ENCODE peak calls at places on chromosomes 11 and 22, in five cellular contexts. One of them, this sample, is unnamed.

GRCh38 chr22:45208993-45209838 is 31.5 kb downstream of the KIAA0930 start:
- DNase-seq in retinal pigment epithelial cell: no peak
- DNase-seq in cardiac fibroblast: peak
- DNase-seq in HCT116: no peak
- DNase-seq in foreskin fibroblast: peak
- DNase-seq in this sample: peak

GRCh38 chr11:69442012-69442806 is 39.3 kb upstream of the LINC01488 start:
- DNase-seq in retinal pigment epithelial cell: no peak
- DNase-seq in cardiac fibroblast: peak
- DNase-seq in HCT116: no peak
- DNase-seq in foreskin fibroblast: no peak
- DNase-seq in this sample: no peak

GRCh38 chr22:45878051-45878764 is 98.8 kb downstream of the WNT7B start:
- DNase-seq in retinal pigment epithelial cell: peak
- DNase-seq in cardiac fibroblast: no peak
- DNase-seq in HCT116: no peak
- DNase-seq in foreskin fibroblast: no peak
- DNase-seq in this sample: no peak

GRCh38 chr11:75279273-75279672 is 38.7 kb downstream of the TPBGL start:
- DNase-seq in retinal pigment epithelial cell: no peak
- DNase-seq in cardiac fibroblast: no peak
- DNase-seq in HCT116: no peak
- DNase-seq in foreskin fibroblast: no peak
- DNase-seq in this sample: no peak

GRCh38 chr22:30893434-30894370 is 74.9 kb downstream of the MORC2 start:
- DNase-seq in retinal pigment epithelial cell: no peak
- DNase-seq in cardiac fibroblast: no peak
- DNase-seq in HCT116: no peak
- DNase-seq in foreskin fibroblast: no peak
- DNase-seq in this sample: no peak

GRCh38 chr22:24230911-24231656 is 13.8 kb downstream of the GGT5 start:
- DNase-seq in retinal pigment epithelial cell: no peak
- DNase-seq in cardiac fibroblast: peak
- DNase-seq in HCT116: no peak
- DNase-seq in foreskin fibroblast: no peak
- DNase-seq in this sample: no peak

GRCh38 chr22:46738961-46739870 is 1.2 kb upstream of the CERK start:
- DNase-seq in retinal pigment epithelial cell: peak
- DNase-seq in cardiac fibroblast: peak
- DNase-seq in HCT116: peak
- DNase-seq in foreskin fibroblast: peak
- DNase-seq in this sample: no peak

GRCh38 chr11:3755151-3755550 is 42.2 kb downstream of the NUP98 start:
- DNase-seq in retinal pigment epithelial cell: no peak
- DNase-seq in cardiac fibroblast: no peak
- DNase-seq in HCT116: no peak
- DNase-seq in foreskin fibroblast: no peak
- DNase-seq in this sample: no peak

GRCh38 chr11:68345776-68346728 is 33.7 kb downstream of the LRP5 start:
- DNase-seq in retinal pigment epithelial cell: no peak
- DNase-seq in cardiac fibroblast: no peak
- DNase-seq in HCT116: no peak
- DNase-seq in foreskin fibroblast: no peak
- DNase-seq in this sample: no peak

GRCh38 chr11:2305862-2306823 is 4.3 kb downstream of the TSPAN32 start:
- DNase-seq in retinal pigment epithelial cell: no peak
- DNase-seq in cardiac fibroblast: peak
- DNase-seq in HCT116: no peak
- DNase-seq in foreskin fibroblast: peak
- DNase-seq in this sample: peak

GRCh38 chr11:123302751-123303195 is 107.7 kb upstream of the CLMP start:
- DNase-seq in retinal pigment epithelial cell: peak
- DNase-seq in cardiac fibroblast: peak
- DNase-seq in HCT116: no peak
- DNase-seq in foreskin fibroblast: peak
- DNase-seq in this sample: peak

GRCh38 chr11:35622070-35622469 is 3.8 kb downstream of the FJX1 start:
- DNase-seq in retinal pigment epithelial cell: peak
- DNase-seq in cardiac fibroblast: peak
- DNase-seq in HCT116: no peak
- DNase-seq in foreskin fibroblast: peak
- DNase-seq in this sample: no peak

GRCh38 chr11:66002648-66003225 is 434 bp downstream of the BANF1 start:
- DNase-seq in retinal pigment epithelial cell: no peak
- DNase-seq in cardiac fibroblast: peak
- DNase-seq in HCT116: no peak
- DNase-seq in foreskin fibroblast: peak
- DNase-seq in this sample: no peak
- TF ChIP-seq CTCF in retinal pigment epithelial cell: peak
- TF ChIP-seq CTCF in cardiac fibroblast: peak
- TF ChIP-seq CTCF in HCT116: peak
- TF ChIP-seq CTCF in foreskin fibroblast: no peak
- TF ChIP-seq CTCF in this sample: no peak

GRCh38 chr11:63210111-63210510 is 33.3 kb downstream of the SLC22A25 start:
- DNase-seq in retinal pigment epithelial cell: no peak
- DNase-seq in cardiac fibroblast: no peak
- DNase-seq in HCT116: no peak
- DNase-seq in foreskin fibroblast: no peak
- DNase-seq in this sample: no peak

DNA sequence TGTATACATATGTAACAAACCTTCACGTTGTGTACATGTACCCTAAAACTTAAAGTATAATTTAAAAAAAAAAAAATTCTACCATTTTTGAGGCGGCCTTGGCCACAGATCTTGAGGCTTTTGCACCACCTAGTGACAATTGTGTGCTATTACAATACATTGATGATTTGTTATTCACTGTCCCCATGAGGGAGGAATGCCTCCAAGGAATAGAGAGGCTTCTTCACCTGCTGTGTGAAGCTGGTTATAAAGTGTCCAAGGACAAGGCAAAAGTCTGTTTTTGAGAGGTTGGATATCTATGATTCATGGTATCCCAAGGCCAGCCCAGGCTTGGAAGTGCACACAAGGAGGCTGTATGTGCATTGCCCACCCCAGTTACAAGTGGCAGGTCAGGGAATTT is 30.7 kb downstream of the SLC22A25 start:
- DNase-seq in retinal pigment epithelial cell: no peak
- DNase-seq in cardiac fibroblast: peak
- DNase-seq in HCT116: peak
- DNase-seq in foreskin fibroblast: peak
- DNase-seq in this sample: peak
- TF ChIP-seq CTCF in retinal pigment epithelial cell: peak
- TF ChIP-seq CTCF in cardiac fibroblast: peak
- TF ChIP-seq CTCF in HCT116: peak
- TF ChIP-seq CTCF in foreskin fibroblast: peak
- TF ChIP-seq CTCF in this sample: peak

DNA sequence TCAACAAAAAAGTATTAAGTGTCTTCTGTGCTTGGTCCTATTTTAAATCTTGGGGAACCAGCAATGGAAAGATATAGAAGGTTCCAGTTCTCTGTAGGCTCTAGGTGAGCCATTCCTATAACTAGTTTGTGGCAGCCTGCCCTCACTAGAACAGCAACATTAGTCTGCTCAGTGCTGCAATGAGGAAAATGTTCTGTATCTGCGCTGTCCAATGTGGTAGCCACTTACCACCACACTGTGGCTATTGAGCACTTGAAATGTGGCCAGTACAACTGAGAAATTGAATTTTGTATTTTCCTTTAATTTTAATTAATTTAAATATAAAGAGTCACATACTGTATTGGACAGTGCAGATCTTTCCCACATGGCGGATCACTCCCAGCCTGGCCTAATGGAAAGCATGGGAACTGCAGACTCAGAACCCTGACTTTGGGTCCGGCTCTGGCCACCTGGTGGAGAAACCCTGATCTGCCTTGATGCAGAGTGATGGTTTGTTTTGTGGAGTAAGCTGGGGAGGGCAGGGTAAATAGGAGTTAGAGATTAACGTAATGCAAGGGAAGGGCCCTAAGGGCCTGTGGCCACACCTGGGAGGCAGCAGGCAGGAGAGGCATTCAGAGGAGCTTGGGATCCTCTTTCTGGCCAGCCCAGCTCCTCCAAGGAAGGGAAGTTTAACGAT is 101.0 kb downstream of the ME3 start:
- DNase-seq in retinal pigment epithelial cell: no peak
- DNase-seq in cardiac fibroblast: no peak
- DNase-seq in HCT116: peak
- DNase-seq in foreskin fibroblast: no peak
- DNase-seq in this sample: no peak
- TF ChIP-seq CTCF in retinal pigment epithelial cell: peak
- TF ChIP-seq CTCF in cardiac fibroblast: peak
- TF ChIP-seq CTCF in HCT116: peak
- TF ChIP-seq CTCF in foreskin fibroblast: peak
- TF ChIP-seq CTCF in this sample: peak

GRCh38 chr11:63572026-63572688 is 9.0 kb upstream of the PLAAT2 start:
- DNase-seq in retinal pigment epithelial cell: no peak
- DNase-seq in cardiac fibroblast: no peak
- DNase-seq in HCT116: no peak
- DNase-seq in foreskin fibroblast: no peak
- DNase-seq in this sample: no peak

GRCh38 chr11:63569570-63569969 is 6.4 kb upstream of the PLAAT2 start:
- DNase-seq in retinal pigment epithelial cell: no peak
- DNase-seq in cardiac fibroblast: no peak
- DNase-seq in HCT116: no peak
- DNase-seq in foreskin fibroblast: no peak
- DNase-seq in this sample: no peak

GRCh38 chr11:63574856-63575602 is 11.8 kb upstream of the PLAAT2 start:
- DNase-seq in retinal pigment epithelial cell: no peak
- DNase-seq in cardiac fibroblast: no peak
- DNase-seq in HCT116: no peak
- DNase-seq in foreskin fibroblast: no peak
- DNase-seq in this sample: no peak

GRCh38 chr11:63573881-63574855 is 11.0 kb upstream of the PLAAT2 start:
- DNase-seq in retinal pigment epithelial cell: no peak
- DNase-seq in cardiac fibroblast: peak
- DNase-seq in HCT116: no peak
- DNase-seq in foreskin fibroblast: peak
- DNase-seq in this sample: no peak
- TF ChIP-seq CTCF in retinal pigment epithelial cell: no peak
- TF ChIP-seq CTCF in cardiac fibroblast: peak
- TF ChIP-seq CTCF in HCT116: no peak
- TF ChIP-seq CTCF in foreskin fibroblast: peak
- TF ChIP-seq CTCF in this sample: no peak

DNA sequence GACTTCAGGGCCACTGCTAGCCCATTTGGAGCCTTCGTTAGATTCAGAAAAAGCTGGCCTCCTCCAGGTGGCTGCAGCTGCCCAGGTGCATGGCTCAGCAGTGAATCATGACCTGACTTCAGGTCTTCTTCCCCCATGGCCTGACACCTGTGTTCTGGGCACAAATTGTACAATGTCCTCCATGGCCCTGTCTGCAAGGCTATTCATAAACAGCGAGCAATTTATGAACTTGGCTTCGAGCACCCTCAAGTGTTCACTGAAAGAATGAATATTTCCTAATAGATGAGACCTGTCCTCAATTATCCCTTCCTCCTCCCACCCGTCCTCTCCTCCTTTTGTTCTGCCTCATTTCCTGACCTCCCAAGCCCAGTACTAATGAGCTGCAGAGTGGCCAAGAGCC is 12.2 kb upstream of the VPS37C start:
- DNase-seq in retinal pigment epithelial cell: no peak
- DNase-seq in cardiac fibroblast: peak
- DNase-seq in HCT116: no peak
- DNase-seq in foreskin fibroblast: peak
- DNase-seq in this sample: no peak
- TF ChIP-seq CTCF in retinal pigment epithelial cell: no peak
- TF ChIP-seq CTCF in cardiac fibroblast: no peak
- TF ChIP-seq CTCF in HCT116: no peak
- TF ChIP-seq CTCF in foreskin fibroblast: no peak
- TF ChIP-seq CTCF in this sample: no peak

GRCh38 chr22:37892566-37893338 is 13.3 kb upstream of the MICALL1 start:
- DNase-seq in retinal pigment epithelial cell: no peak
- DNase-seq in cardiac fibroblast: no peak
- DNase-seq in HCT116: no peak
- DNase-seq in foreskin fibroblast: no peak
- DNase-seq in this sample: no peak

GRCh38 chr22:37893583-37893983 is 12.5 kb upstream of the MICALL1 start:
- DNase-seq in retinal pigment epithelial cell: no peak
- DNase-seq in cardiac fibroblast: no peak
- DNase-seq in HCT116: no peak
- DNase-seq in foreskin fibroblast: no peak
- DNase-seq in this sample: no peak

GRCh38 chr22:37891926-37892325 is 14.2 kb upstream of the MICALL1 start:
- DNase-seq in retinal pigment epithelial cell: no peak
- DNase-seq in cardiac fibroblast: no peak
- DNase-seq in HCT116: no peak
- DNase-seq in foreskin fibroblast: no peak
- DNase-seq in this sample: no peak

GRCh38 chr22:37884420-37884819 is 21.7 kb upstream of the MICALL1 start:
- DNase-seq in retinal pigment epithelial cell: no peak
- DNase-seq in cardiac fibroblast: no peak
- DNase-seq in HCT116: no peak
- DNase-seq in foreskin fibroblast: no peak
- DNase-seq in this sample: no peak

DNA sequence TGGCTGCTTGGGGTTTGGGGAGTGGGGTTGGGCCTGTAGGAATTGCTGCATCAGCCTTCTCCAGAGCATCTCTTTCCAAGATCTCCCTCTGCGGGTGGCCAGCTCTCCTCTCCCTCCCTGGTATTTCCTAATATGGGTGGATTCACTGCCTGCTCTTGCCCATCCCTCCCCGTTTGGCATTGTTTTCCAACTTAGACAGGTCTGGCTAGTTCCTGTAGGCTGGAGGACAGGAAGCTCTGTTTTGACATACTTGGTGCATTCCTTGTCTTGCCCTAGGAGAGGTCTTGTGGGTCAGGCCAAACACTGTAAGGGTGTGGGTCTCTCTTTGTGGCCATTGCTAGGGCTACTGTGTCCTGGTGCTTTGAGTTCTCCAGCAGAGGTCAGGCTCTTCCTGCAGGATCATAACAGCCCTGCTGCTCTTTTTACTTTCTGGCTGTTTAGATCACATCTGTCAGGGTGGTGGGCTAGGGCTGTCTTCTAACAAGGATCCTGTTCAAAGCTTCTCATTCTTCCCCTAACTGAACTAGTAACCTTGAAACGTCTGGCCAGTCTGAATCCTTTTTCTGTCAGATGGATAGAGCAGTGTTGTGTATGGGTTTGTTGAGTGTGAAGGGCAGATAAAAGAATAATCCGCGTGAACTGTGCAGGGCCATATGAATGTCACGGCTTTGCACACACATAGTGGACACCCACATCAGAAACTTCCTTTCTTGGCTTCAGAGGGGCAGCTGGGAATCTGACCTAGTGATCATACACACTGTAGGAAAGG is 18.3 kb upstream of the MICALL1 start:
- DNase-seq in retinal pigment epithelial cell: no peak
- DNase-seq in cardiac fibroblast: peak
- DNase-seq in HCT116: no peak
- DNase-seq in foreskin fibroblast: peak
- DNase-seq in this sample: no peak
- TF ChIP-seq CTCF in retinal pigment epithelial cell: peak
- TF ChIP-seq CTCF in cardiac fibroblast: peak
- TF ChIP-seq CTCF in HCT116: peak
- TF ChIP-seq CTCF in foreskin fibroblast: peak
- TF ChIP-seq CTCF in this sample: peak

GRCh38 chr11:100682247-100682969 is 4.7 kb upstream of the ARHGAP42 start:
- DNase-seq in retinal pigment epithelial cell: no peak
- DNase-seq in cardiac fibroblast: peak
- DNase-seq in HCT116: peak
- DNase-seq in foreskin fibroblast: peak
- DNase-seq in this sample: no peak
- TF ChIP-seq CTCF in retinal pigment epithelial cell: peak
- TF ChIP-seq CTCF in cardiac fibroblast: peak
- TF ChIP-seq CTCF in HCT116: peak
- TF ChIP-seq CTCF in foreskin fibroblast: peak
- TF ChIP-seq CTCF in this sample: peak